ENCODE peak calls at places on chromosome 10, in six cellular contexts. A, J, I, B, Q and U are unnamed samples.

GRCh38 chr10:12419279-12419847 is 70.0 kb downstream of the CAMK1D start:
- DNase-seq in B (peak), A (no peak), Q (peak), I (no peak), J (no peak), U (peak)

GRCh38 chr10:96642973-96643372 is 56.2 kb upstream of the TM9SF3 start:
- DNase-seq in A (peak), J (peak), Q (no peak), B (peak), I (peak), U (no peak)

GRCh38 chr10:11626071-11626470 is 14.6 kb upstream of the USP6NL start:
- DNase-seq in A (no peak), I (no peak), B (peak), Q (no peak), J (no peak), U (no peak)

GRCh38 chr10:95841711-95842498 is 65.9 kb upstream of the CC2D2B start:
- DNase-seq in Q (peak), I (peak), J (no peak), A (peak), B (peak), U (no peak)

GRCh38 chr10:21296575-21297355 is 228.7 kb downstream of the SKIDA1 start:
- DNase-seq in I (peak), B (no peak), Q (no peak), J (no peak), A (no peak), U (no peak)

GRCh38 chr10:101897633-101898032 is 54.0 kb upstream of the KCNIP2 start:
- DNase-seq in A (no peak), B (peak), I (no peak), J (peak), Q (no peak), U (no peak)

GRCh38 chr10:27244976-27245375 is 4.4 kb upstream of the ACBD5 start:
- DNase-seq in J (no peak), Q (no peak), B (no peak), A (no peak), I (no peak), U (no peak)

GRCh38 chr10:103616705-103617361 is 123.3 kb downstream of the NEURL1 start:
- DNase-seq in B (no peak), J (peak), A (no peak), Q (peak), I (no peak), U (no peak)

GRCh38 chr10:99532687-99533495 is at the start of gene NKX2-3:
- DNase-seq in I (peak), J (peak), A (peak), B (no peak), Q (no peak), U (no peak)

GRCh38 chr10:43255644-43256431 is 11.0 kb downstream of the RASGEF1A start:
- DNase-seq in Q (no peak), B (peak), I (peak), J (no peak), A (peak), U (no peak)

GRCh38 chr10:94344522-94345122 is 18.1 kb downstream of the NOC3L start:
- DNase-seq in Q (no peak), A (no peak), I (no peak), B (no peak), J (no peak), U (no peak)

GRCh38 chr10:117367718-117368117 is 7.5 kb downstream of the PDZD8 start:
- DNase-seq in B (no peak), Q (no peak), A (no peak), I (no peak), J (no peak), U (no peak)

GRCh38 chr10:127948791-127949190 is 41.9 kb downstream of the PTPRE start:
- DNase-seq in J (no peak), A (no peak), I (no peak), Q (no peak), B (peak), U (no peak)

GRCh38 chr10:110170142-110170887 is 37.1 kb upstream of the MXI1 start:
- DNase-seq in B (no peak), A (peak), Q (no peak), J (no peak), I (peak), U (no peak)

GRCh38 chr10:48197236-48197899 is 77.1 kb downstream of the FRMPD2 start:
- DNase-seq in Q (no peak), A (no peak), I (no peak), J (no peak), B (no peak), U (no peak)

GRCh38 chr10:52752801-52753437 is 19.7 kb downstream of the MBL2 start:
- DNase-seq in J (no peak), B (no peak), Q (no peak), I (no peak), A (no peak), U (no peak)

GRCh38 chr10:20858292-20859124 is 38.6 kb downstream of the NEBL start:
- DNase-seq in B (peak), Q (no peak), J (no peak), I (no peak), A (no peak), U (no peak)

GRCh38 chr10:13787015-13787421 is 200.3 kb downstream of the PRPF18 start:
- DNase-seq in B (peak), Q (no peak), I (no peak), J (no peak), A (no peak), U (no peak)

GRCh38 chr10:103691723-103692380 is 163.5 kb downstream of the SH3PXD2A start:
- DNase-seq in J (no peak), Q (no peak), B (no peak), A (peak), I (peak), U (no peak)

GRCh38 chr10:29370092-29370611 is 81.3 kb downstream of the LYZL1 start:
- DNase-seq in I (no peak), J (no peak), A (no peak), B (no peak), Q (no peak), U (no peak)

GRCh38 chr10:44240766-44241165 is 144.1 kb downstream of the CXCL12 start:
- DNase-seq in I (no peak), J (no peak), Q (no peak), B (no peak), A (no peak), U (no peak)

GRCh38 chr10:77857272-77857671 is 69.3 kb downstream of the DLG5 start:
- DNase-seq in Q (no peak), B (peak), A (no peak), J (no peak), I (no peak), U (no peak)

GRCh38 chr10:15869935-15870334 is 9.6 kb upstream of the MINDY3 start:
- DNase-seq in B (no peak), A (no peak), Q (no peak), I (no peak), J (no peak), U (no peak)

GRCh38 chr10:6769704-6770417 is 189.8 kb upstream of the PRKCQ start:
- DNase-seq in J (no peak), A (no peak), I (no peak), B (no peak), Q (no peak), U (no peak)

GRCh38 chr10:110357252-110357780 is 52.6 kb upstream of the SMNDC1 start:
- DNase-seq in J (no peak), A (no peak), Q (peak), I (no peak), B (peak), U (no peak)

GRCh38 chr10:98107644-98108430 is 26.6 kb upstream of the R3HCC1L start:
- DNase-seq in B (no peak), Q (no peak), A (no peak), I (no peak), J (no peak), U (no peak)

GRCh38 chr10:100976906-100977305 is 7.6 kb downstream of the SEMA4G start:
- DNase-seq in I (no peak), Q (no peak), J (no peak), A (no peak), B (peak), U (no peak)

GRCh38 chr10:132961-133898 is 2.0 kb upstream of the ZMYND11 start:
- DNase-seq in Q (no peak), I (peak), B (peak), J (no peak), A (no peak), U (peak)
- TF ChIP-seq CTCF in Q (no peak), I (no peak), B (no peak), J (no peak), A (no peak), U (no peak)

GRCh38 chr10:91539930-91540329 is 92.9 kb downstream of the PPP1R3C start:
- DNase-seq in J (no peak), B (no peak), Q (no peak), I (no peak), A (no peak), U (no peak)

GRCh38 chr10:91536790-91537189 is 96.1 kb downstream of the PPP1R3C start:
- DNase-seq in A (no peak), I (no peak), J (no peak), Q (no peak), B (no peak), U (no peak)

GRCh38 chr10:91537614-91538383 is 95.1 kb downstream of the PPP1R3C start:
- DNase-seq in J (no peak), Q (no peak), A (no peak), B (no peak), I (no peak), U (no peak)

GRCh38 chr10:91541481-91541880 is 91.4 kb downstream of the PPP1R3C start:
- DNase-seq in I (no peak), J (no peak), B (no peak), A (no peak), Q (no peak), U (no peak)

GRCh38 chr10:91540714-91541113 is 92.2 kb downstream of the PPP1R3C start:
- DNase-seq in I (no peak), Q (no peak), A (no peak), B (peak), J (no peak), U (no peak)
- H3K4me3 ChIP-seq in I (no peak), Q (no peak), A (no peak), B (no peak), J (no peak), U (no peak)

DNA sequence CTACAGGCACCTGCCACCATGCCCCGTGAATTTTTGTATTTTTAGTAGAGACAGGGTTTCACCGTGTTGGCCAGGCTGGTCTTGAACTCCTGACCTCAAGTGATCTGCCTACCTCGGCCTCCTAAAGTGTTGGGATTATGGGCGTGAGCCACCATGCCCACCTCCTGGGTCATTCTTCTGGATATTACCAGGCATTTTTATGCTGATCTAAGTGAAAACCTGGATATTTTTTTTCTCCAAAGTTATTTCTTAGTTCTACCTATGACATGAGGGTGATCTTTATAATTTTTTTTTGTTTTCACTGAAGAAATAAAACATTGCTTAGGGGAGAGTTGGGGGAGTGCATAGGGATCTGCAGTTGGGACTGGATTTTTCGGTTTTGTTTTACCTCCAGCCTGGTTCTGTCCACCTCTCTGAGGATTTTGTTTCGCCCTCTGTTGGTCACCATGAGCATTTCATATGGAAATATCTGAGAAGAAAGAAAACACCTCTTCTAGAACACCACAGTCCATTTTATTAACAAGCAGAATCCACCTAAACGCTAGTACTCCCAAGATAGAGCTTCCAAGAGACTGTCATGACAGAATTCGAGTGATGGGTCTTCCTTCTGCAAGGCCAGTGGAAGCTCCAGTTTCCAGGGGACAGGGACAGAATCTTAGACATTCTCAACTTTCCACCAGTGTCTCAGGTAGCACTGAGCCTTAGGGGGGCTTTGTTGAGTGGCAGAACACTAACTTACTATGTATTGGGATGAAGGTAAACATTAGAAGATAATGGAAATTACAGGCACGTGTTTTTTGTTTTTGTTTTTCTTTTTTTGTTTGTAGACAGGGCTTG is 33.4 kb upstream of the AFAP1L2 start:
- DNase-seq in Q (no peak), B (peak), I (peak), J (no peak), A (peak), U (no peak)
- TF ChIP-seq CTCF in Q (peak), B (peak), I (peak), J (peak), A (peak), U (peak)

GRCh38 chr10:63132651-63133055 is 475 bp upstream of the NRBF2 start:
- DNase-seq in I (no peak), A (no peak), J (no peak), B (no peak), Q (no peak), U (no peak)
- H3K4me3 ChIP-seq in I (peak), A (peak), J (peak), B (peak), Q (no peak), U (peak)

DNA sequence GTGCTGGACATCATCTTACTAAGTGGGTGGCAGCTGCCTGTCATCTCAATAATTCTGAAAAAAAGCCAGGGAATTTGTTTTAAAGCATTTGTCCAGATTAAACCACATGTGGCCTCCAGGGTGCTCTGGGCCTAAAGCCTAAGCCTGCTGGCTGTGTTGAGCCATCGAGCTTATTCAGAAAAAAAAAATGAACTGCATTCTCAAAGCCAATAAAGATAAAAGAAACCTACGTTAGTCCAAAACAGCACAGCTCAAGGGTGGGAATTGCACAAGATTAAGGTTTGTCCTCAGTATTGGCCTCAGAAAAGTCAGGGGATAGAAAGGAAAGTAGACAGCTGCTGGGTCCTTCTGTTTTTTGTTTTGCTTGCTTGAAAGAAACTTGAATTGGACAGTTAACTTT is 22.6 kb upstream of the PRTFDC1 start:
- DNase-seq in A (no peak), Q (peak), B (no peak), I (peak), J (peak), U (no peak)
- TF ChIP-seq CTCF in A (peak), Q (peak), B (no peak), I (no peak), J (peak), U (no peak)

DNA sequence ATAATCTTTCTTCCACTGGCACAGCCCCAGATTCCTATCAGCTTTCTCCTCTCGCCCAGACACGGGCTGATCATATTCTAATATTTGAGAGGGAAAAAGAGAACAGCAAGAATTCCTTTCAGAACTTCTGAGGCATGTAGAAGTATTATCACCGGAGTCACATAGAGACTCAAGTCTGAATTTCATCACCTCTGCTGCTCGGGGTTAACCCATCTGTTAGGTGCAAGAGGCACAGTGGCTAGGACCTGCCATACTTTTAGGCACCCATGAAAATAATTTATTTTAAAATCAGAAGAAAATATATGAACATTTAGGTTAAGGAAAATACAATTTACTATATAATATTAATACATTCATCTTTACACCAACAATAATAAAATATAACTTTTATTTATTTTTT is 21.0 kb downstream of the PANK1 start:
- DNase-seq in J (no peak), B (no peak), A (no peak), Q (no peak), I (no peak), U (no peak)
- H3K4me3 ChIP-seq in J (no peak), B (no peak), A (no peak), Q (no peak), I (no peak), U (no peak)

GRCh38 chr10:124417846-124418725 is 637 bp downstream of the OAT start:
- DNase-seq in Q (no peak), J (peak), B (peak), I (peak), A (peak), U (no peak)
- TF ChIP-seq CTCF in Q (no peak), J (no peak), B (no peak), I (no peak), A (peak), U (peak)